ENCODE peak calls at places on chromosomes 13 and 19, in nine cellular contexts. S, T, R, M, V, Z, O, Q and W are unnamed samples.

GRCh38 chr19:5828661-5829566 is 10.6 kb downstream of the FUT6 start:
- DNase-seq in S (no peak), T (peak; percentile 74), R (peak; percentile 89), M (peak; percentile 68), V (peak; percentile 10), Z (no peak), O (no peak), Q (no peak), W (peak; percentile 84)

GRCh38 chr13:40259899-40260298 is 406.5 kb downstream of the FOXO1 start:
- DNase-seq in S (no peak), T (no peak), R (no peak), M (no peak), V (peak; percentile 28), Z (peak; percentile 75), O (no peak), Q (peak; percentile 6), W (no peak)

GRCh38 chr13:39779337-39780270 is 124.1 kb downstream of the COG6 start:
- DNase-seq in S (no peak), T (no peak), R (no peak), M (peak; percentile 51), V (peak; percentile 79), Z (peak; percentile 62), O (no peak), Q (peak; percentile 59), W (no peak)

GRCh38 chr13:48828962-48829405 is 146.7 kb upstream of the FNDC3A start:
- DNase-seq in S (peak; percentile 58), T (peak; percentile 17), R (peak; percentile 6), M (peak; percentile 29), V (peak; percentile 50), Z (peak; percentile 60), O (no peak), Q (peak; percentile 28), W (no peak)

GRCh38 chr19:40398417-40399056 is 8.6 kb upstream of the HIPK4 start:
- DNase-seq in S (no peak), T (peak; percentile 20), R (peak; percentile 78), M (peak; percentile 78), V (peak; percentile 53), Z (peak; percentile 55), O (no peak), Q (no peak), W (peak; percentile 86)

GRCh38 chr13:75785130-75785529 is 149.0 kb downstream of the LMO7 start:
- DNase-seq in S (no peak), T (no peak), R (no peak), M (no peak), V (peak; percentile 62), Z (peak; percentile 37), O (no peak), Q (peak; percentile 71), W (no peak)

GRCh38 chr13:112034846-112035245 is 32.1 kb upstream of the SOX1 start:
- DNase-seq in S (no peak), T (no peak), R (no peak), M (no peak), V (no peak), Z (no peak), O (no peak), Q (no peak), W (no peak)

GRCh38 chr19:54473071-54473941 is at the start of gene CDC42EP5:
- DNase-seq in S (no peak), T (no peak), R (peak; percentile 60), M (no peak), V (peak; percentile 83), Z (peak; percentile 81), O (no peak), Q (peak; percentile 78), W (peak; percentile 64)

GRCh38 chr19:3201072-3201700 is 15.5 kb downstream of the NCLN start:
- DNase-seq in S (no peak), T (no peak), R (no peak), M (no peak), V (no peak), Z (no peak), O (no peak), Q (no peak), W (no peak)

GRCh38 chr19:43777163-43777700 is 3.5 kb downstream of the KCNN4 start:
- DNase-seq in S (no peak), T (peak; percentile 35), R (peak; percentile 69), M (peak; percentile 60), V (peak; percentile 45), Z (peak; percentile 82), O (peak; percentile 56), Q (no peak), W (no peak)

GRCh38 chr13:113427562-113428468 is 25.5 kb downstream of the ADPRHL1 start:
- DNase-seq in S (no peak), T (no peak), R (no peak), M (no peak), V (peak; percentile 61), Z (no peak), O (no peak), Q (peak; percentile 31), W (no peak)

GRCh38 chr13:44756411-44756810 is 180.3 kb upstream of the TSC22D1 start:
- DNase-seq in S (no peak), T (no peak), R (no peak), M (no peak), V (no peak), Z (peak; percentile 50), O (no peak), Q (no peak), W (no peak)

GRCh38 chr19:49339364-49340068 is 4.3 kb downstream of the CD37 start:
- DNase-seq in S (no peak), T (no peak), R (peak; percentile 90), M (no peak), V (peak; percentile 95), Z (peak; percentile 91), O (peak; percentile 95), Q (peak; percentile 82), W (peak; percentile 98)

GRCh38 chr19:12331211-12331941 is 2.1 kb downstream of the ZNF563 start:
- DNase-seq in S (no peak), T (no peak), R (no peak), M (peak; percentile 86), V (no peak), Z (no peak), O (no peak), Q (no peak), W (no peak)

GRCh38 chr13:51380269-51380668 is 40.8 kb downstream of the SERPINE3 start:
- DNase-seq in S (no peak), T (peak; percentile 30), R (no peak), M (no peak), V (peak; percentile 76), Z (peak; percentile 43), O (no peak), Q (peak; percentile 46), W (no peak)

GRCh38 chr13:80499536-80500280 is 158.8 kb upstream of the SPRY2 start:
- DNase-seq in S (no peak), T (no peak), R (no peak), M (no peak), V (peak; percentile 31), Z (no peak), O (no peak), Q (peak; percentile 35), W (no peak)

GRCh38 chr13:75333103-75333502 is 148.9 kb downstream of the TBC1D4 start:
- DNase-seq in S (no peak), T (no peak), R (no peak), M (no peak), V (no peak), Z (no peak), O (no peak), Q (no peak), W (no peak)